ENCODE peak calls at places on chromosomes 4 and X, in ten cellular contexts. B is keratinocyte, V is left ventricle myocardium inferior, D is prostate gland, P is PC-9, Q is tibial nerve, U is dorsolateral prefrontal cortex, A is PC-3, N is mammary epithelial cell, S is fibroblast of mammary gland. C is an unnamed sample.

GRCh38 chr4:64146030-64146429 is 263.2 kb downstream of the TECRL start:
- DNase-seq in P (no peak), B (no peak), N (no peak), U (no peak), D (no peak), S (no peak), Q (no peak), A (no peak), V (no peak), C (no peak)

GRCh38 chr4:180823116-180823515 is 1420.1 kb upstream of the TENM3 start:
- DNase-seq in Q (no peak), P (no peak), N (no peak), D (no peak), A (no peak), B (no peak), S (peak), V (no peak), U (no peak), C (no peak)

GRCh38 chr4:47218631-47219030 is 187.3 kb downstream of the GABRB1 start:
- DNase-seq in A (no peak), B (no peak), P (no peak), Q (no peak), S (no peak), D (no peak), U (no peak), N (no peak), V (no peak), C (no peak)

GRCh38 chrX:10415704-10416001 is 204.7 kb downstream of the MID1 start:
- DNase-seq in N (no peak), U (no peak), Q (no peak), D (no peak), P (peak), B (no peak), S (peak), V (no peak), A (peak), C (no peak)

GRCh38 chr4:7704625-7705024 is 235.0 kb downstream of the AFAP1 start:
- DNase-seq in B (no peak), P (no peak), D (no peak), Q (no peak), V (no peak), S (no peak), A (no peak), U (no peak), N (no peak), C (no peak)

GRCh38 chrX:38796926-38797325 is 4.3 kb upstream of the MID1IP1 start:
- DNase-seq in A (no peak), S (peak), U (no peak), P (no peak), N (peak), V (no peak), Q (no peak), D (no peak), B (no peak), C (no peak)

GRCh38 chr4:164926301-164926700 is 49.3 kb downstream of the APELA start:
- DNase-seq in A (peak), S (peak), U (no peak), Q (no peak), P (no peak), B (peak), N (peak), V (no peak), D (peak), C (peak)

GRCh38 chr4:182644326-182645050 is 272.7 kb downstream of the DCTD start:
- DNase-seq in D (no peak), U (no peak), P (no peak), N (peak), V (no peak), A (no peak), Q (no peak), B (no peak), S (peak), C (peak)

GRCh38 chr4:176156656-176157055 is 38.7 kb downstream of the SPATA4 start:
- DNase-seq in B (no peak), S (peak), N (no peak), P (no peak), D (no peak), A (peak), U (no peak), V (no peak), Q (no peak), C (no peak)

GRCh38 chr4:2183394-2183793 is 58.5 kb downstream of the HAUS3 start:
- DNase-seq in V (no peak), U (no peak), N (no peak), S (peak), B (no peak), D (no peak), Q (no peak), A (no peak), P (no peak), C (no peak)

GRCh38 chrX:74232859-74233258 is 71.1 kb upstream of the ZCCHC13 start:
- DNase-seq in U (no peak), D (no peak), N (peak), B (no peak), S (peak), V (no peak), Q (no peak), A (peak), P (no peak), C (no peak)

GRCh38 chr4:72743078-72743477 is 174.1 kb upstream of the ADAMTS3 start:
- DNase-seq in Q (no peak), P (no peak), A (no peak), N (peak), V (no peak), U (no peak), S (no peak), D (no peak), B (no peak), C (no peak)

GRCh38 chrX:138127314-138127713 is 561.4 kb downstream of the ZIC3 start:
- DNase-seq in D (no peak), S (peak), P (no peak), B (no peak), U (no peak), V (no peak), Q (no peak), N (peak), A (peak), C (no peak)

GRCh38 chrX:148573119-148573518 is 72.7 kb downstream of the AFF2 start:
- DNase-seq in P (no peak), N (no peak), Q (no peak), S (no peak), D (no peak), B (no peak), V (no peak), A (no peak), U (no peak), C (no peak)

GRCh38 chrX:42855262-42855661 is 77.3 kb upstream of the PPP1R2C start:
- DNase-seq in U (no peak), Q (no peak), V (no peak), P (no peak), S (no peak), B (no peak), A (no peak), N (no peak), D (no peak), C (no peak)

GRCh38 chrX:139224953-139225665 is 305.4 kb upstream of the F9 start:
- DNase-seq in N (no peak), A (no peak), P (no peak), Q (no peak), D (no peak), V (no peak), B (no peak), U (no peak), S (no peak), C (no peak)

GRCh38 chrX:4397471-4397870 is 684.0 kb upstream of the PRKX start:
- DNase-seq in A (peak), N (peak), S (no peak), B (no peak), P (peak), Q (no peak), U (no peak), V (no peak), D (no peak), C (no peak)
- TF ChIP-seq CTCF in A (no peak), N (no peak), S (no peak), B (no peak), P (no peak), Q (no peak), U (no peak), V (no peak), D (no peak), C (no peak)

GRCh38 chrX:53084043-53084570 is 1.9 kb downstream of the TSPYL2 start:
- DNase-seq in D (no peak), V (no peak), S (peak), A (no peak), N (no peak), P (no peak), Q (no peak), U (no peak), B (no peak), C (no peak)
- H3K4me3 ChIP-seq in D (peak), V (peak), S (no peak), A (peak), N (no peak), P (no peak), Q (peak), U (peak), B (no peak), C (no peak)

GRCh38 chr4:3675251-3676115 is 90.7 kb upstream of the ADRA2C start:
- DNase-seq in A (no peak), S (no peak), V (no peak), U (no peak), B (no peak), P (no peak), N (no peak), D (no peak), Q (no peak), C (no peak)
- TF ChIP-seq CTCF in A (no peak), S (no peak), V (no peak), U (no peak), B (no peak), P (no peak), N (no peak), D (no peak), Q (no peak), C (no peak)

GRCh38 chr4:86963697-86964096 is 28.9 kb downstream of the AFF1 start:
- DNase-seq in S (peak), P (peak), N (peak), U (no peak), Q (no peak), D (no peak), B (peak), V (no peak), A (peak), C (no peak)

GRCh38 chr4:86961605-86962295 is 26.9 kb downstream of the AFF1 start:
- DNase-seq in P (no peak), V (no peak), D (no peak), S (peak), U (no peak), Q (no peak), B (no peak), N (no peak), A (no peak), C (no peak)

GRCh38 chr4:86959588-86960500 is 25.0 kb downstream of the AFF1 start:
- DNase-seq in S (no peak), Q (no peak), A (no peak), V (no peak), D (no peak), P (no peak), B (no peak), N (no peak), U (no peak), C (no peak)

GRCh38 chr4:86961103-86961502 is 26.3 kb downstream of the AFF1 start:
- DNase-seq in N (no peak), P (no peak), S (no peak), A (no peak), D (no peak), V (no peak), Q (no peak), B (no peak), U (no peak), C (no peak)

DNA sequence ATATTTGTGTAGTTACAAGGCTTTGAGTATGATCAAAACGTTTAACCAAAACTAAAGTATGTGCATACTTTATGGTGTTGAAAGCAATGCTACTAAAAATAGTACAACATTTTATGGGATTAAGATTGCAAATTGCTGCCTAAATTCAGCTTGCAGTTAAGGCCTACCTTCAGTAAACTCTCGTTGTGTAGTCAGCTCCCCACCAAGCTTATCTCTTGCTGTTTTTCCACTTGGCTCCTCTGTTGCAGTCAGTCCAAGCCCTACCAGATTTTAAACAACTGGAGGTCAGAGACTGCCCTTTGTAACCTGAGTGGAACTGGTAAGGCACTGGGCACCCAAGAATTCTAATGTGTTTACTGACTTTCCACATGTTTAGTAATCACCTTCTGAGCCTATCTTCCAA is 25.7 kb downstream of the AFF1 start:
- DNase-seq in Q (no peak), N (no peak), V (no peak), A (no peak), P (no peak), S (no peak), B (no peak), U (no peak), D (no peak), C (no peak)
- H3K4me3 ChIP-seq in Q (no peak), N (no peak), V (no peak), A (no peak), P (no peak), S (no peak), B (no peak), U (no peak), D (no peak), C (no peak)

GRCh38 chrX:41785685-41786084 is 61.7 kb downstream of the GPR82 start:
- DNase-seq in V (no peak), Q (no peak), N (peak), S (peak), A (peak), D (no peak), P (no peak), B (no peak), U (no peak), C (no peak)
- TF ChIP-seq CTCF in V (no peak), Q (no peak), N (no peak), S (no peak), A (no peak), D (no peak), P (no peak), B (no peak), U (no peak), C (no peak)

GRCh38 chrX:110081740-110082139 is 78.8 kb downstream of the TMEM164 start:
- DNase-seq in N (peak), A (peak), B (no peak), D (peak), U (no peak), S (peak), P (no peak), Q (no peak), V (peak), C (no peak)
- H3K4me3 ChIP-seq in N (no peak), A (no peak), B (no peak), D (no peak), U (no peak), S (no peak), P (no peak), Q (no peak), V (no peak), C (no peak)